ENCODE peak calls at places on chromosomes 16 and 17, in five cellular contexts. H, B, I, C and V are unnamed samples.

GRCh38 chr17:83029571-83029970 is 49.8 kb upstream of the METRNL start:
- DNase-seq in H (no peak), B (no peak), I (no peak), C (no peak), V (no peak)

GRCh38 chr17:78940708-78941107 is 15.5 kb upstream of the TIMP2 start:
- DNase-seq in H (no peak), B (no peak), I (no peak), C (no peak), V (no peak)

GRCh38 chr17:28477928-28478327 is 4.5 kb downstream of the SLC13A2 start:
- DNase-seq in H (no peak), B (no peak), I (no peak), C (no peak), V (no peak)

GRCh38 chr17:81731271-81731670 is 19.2 kb downstream of the SLC25A10 start:
- DNase-seq in H (no peak), B (no peak), I (no peak), C (no peak), V (no peak)

GRCh38 chr17:82167028-82167427 is 45.6 kb downstream of the CCDC57 start:
- DNase-seq in H (no peak), B (no peak), I (no peak), C (no peak), V (no peak)

GRCh38 chr16:56633535-56633934 is 1.1 kb downstream of the MT1M start:
- DNase-seq in H (no peak), B (no peak), I (no peak), C (no peak), V (no peak)

GRCh38 chr16:10988164-10988803 is 43.9 kb downstream of the CLEC16A start:
- DNase-seq in H (peak; percentile 3), B (no peak), I (no peak), C (no peak), V (peak; percentile 22)

GRCh38 chr17:82333279-82334171 is at the start of gene SECTM1:
- DNase-seq in H (no peak), B (no peak), I (peak; percentile 71), C (no peak), V (no peak)

GRCh38 chr17:31672161-31672819 is 186.8 kb downstream of the COPRS start:
- DNase-seq in H (no peak), B (no peak), I (no peak), C (no peak), V (no peak)

GRCh38 chr16:48916566-48916965 is 306.6 kb upstream of the N4BP1 start:
- DNase-seq in H (no peak), B (no peak), I (no peak), C (no peak), V (no peak)

GRCh38 chr17:28216032-28216431 is 103.0 kb upstream of the TMEM97 start:
- DNase-seq in H (no peak), B (no peak), I (no peak), C (no peak), V (no peak)

GRCh38 chr16:63945805-63946204 is 1176.1 kb downstream of the CDH11 start:
- DNase-seq in H (no peak), B (no peak), I (no peak), C (no peak), V (no peak)

GRCh38 chr17:75643033-75644017 is 10.1 kb downstream of the SMIM5 start:
- DNase-seq in H (no peak), B (no peak), I (no peak), C (no peak), V (no peak)

GRCh38 chr17:42682400-42683384 is at the start of gene CNTNAP1:
- DNase-seq in H (no peak), B (no peak), I (peak; percentile 69), C (no peak), V (peak; percentile 16)